ENCODE peak calls at places on chromosome 5, in seven cellular contexts. One of them, this sample, is unnamed. For H3K4me1, the result is how much of the 10 kb centered on the place peaks cover.

GRCh38 chr5:10453564-10453963 is 11.9 kb downstream of the ROPN1L start:
- DNase-seq in hepatocyte: no peak
- DNase-seq in Peyer's patch: no peak
- DNase-seq in uterus: no peak
- DNase-seq in left ventricle myocardium inferior: no peak
- DNase-seq in CD4-positive, alpha-beta memory T cell: no peak
- DNase-seq in CD4-positive, CD25-positive, alpha-beta regulatory T cell: no peak
- DNase-seq in this sample: no peak

GRCh38 chr5:75601996-75602395 is 9.3 kb upstream of the ANKDD1B start:
- DNase-seq in hepatocyte: no peak
- DNase-seq in Peyer's patch: no peak
- DNase-seq in uterus: no peak
- DNase-seq in left ventricle myocardium inferior: no peak
- DNase-seq in CD4-positive, alpha-beta memory T cell: no peak
- DNase-seq in CD4-positive, CD25-positive, alpha-beta regulatory T cell: no peak
- DNase-seq in this sample: no peak

GRCh38 chr5:73454379-73455036 is 5.9 kb upstream of the FOXD1 start:
- DNase-seq in hepatocyte: peak
- DNase-seq in Peyer's patch: no peak
- DNase-seq in uterus: no peak
- DNase-seq in left ventricle myocardium inferior: no peak
- DNase-seq in CD4-positive, alpha-beta memory T cell: peak
- DNase-seq in CD4-positive, CD25-positive, alpha-beta regulatory T cell: peak
- DNase-seq in this sample: peak

GRCh38 chr5:102961671-102962070 is 158.3 kb downstream of the GIN1 start:
- DNase-seq in hepatocyte: no peak
- DNase-seq in Peyer's patch: no peak
- DNase-seq in uterus: no peak
- DNase-seq in left ventricle myocardium inferior: no peak
- DNase-seq in CD4-positive, alpha-beta memory T cell: no peak
- DNase-seq in CD4-positive, CD25-positive, alpha-beta regulatory T cell: no peak
- DNase-seq in this sample: no peak

GRCh38 chr5:150404121-150404990 is 8.4 kb downstream of the CD74 start:
- DNase-seq in hepatocyte: no peak
- DNase-seq in Peyer's patch: no peak
- DNase-seq in uterus: no peak
- DNase-seq in left ventricle myocardium inferior: no peak
- DNase-seq in CD4-positive, alpha-beta memory T cell: no peak
- DNase-seq in CD4-positive, CD25-positive, alpha-beta regulatory T cell: no peak
- DNase-seq in this sample: no peak

GRCh38 chr5:96516631-96517071 is 83.6 kb upstream of the PCSK1 start:
- DNase-seq in hepatocyte: no peak
- DNase-seq in Peyer's patch: no peak
- DNase-seq in uterus: no peak
- DNase-seq in left ventricle myocardium inferior: no peak
- DNase-seq in CD4-positive, alpha-beta memory T cell: no peak
- DNase-seq in CD4-positive, CD25-positive, alpha-beta regulatory T cell: no peak
- DNase-seq in this sample: no peak

GRCh38 chr5:56941981-56942380 is 9.9 kb downstream of the MIER3 start:
- DNase-seq in hepatocyte: no peak
- DNase-seq in Peyer's patch: no peak
- DNase-seq in uterus: no peak
- DNase-seq in left ventricle myocardium inferior: no peak
- DNase-seq in CD4-positive, alpha-beta memory T cell: no peak
- DNase-seq in CD4-positive, CD25-positive, alpha-beta regulatory T cell: no peak
- DNase-seq in this sample: no peak

GRCh38 chr5:157670662-157671591 is at the start of gene C5orf52:
- DNase-seq in hepatocyte: peak
- DNase-seq in Peyer's patch: peak
- DNase-seq in uterus: peak
- DNase-seq in left ventricle myocardium inferior: peak
- DNase-seq in CD4-positive, alpha-beta memory T cell: peak
- DNase-seq in CD4-positive, CD25-positive, alpha-beta regulatory T cell: no peak
- DNase-seq in this sample: peak

GRCh38 chr5:56815657-56816545 is 552 bp downstream of the MAP3K1 start:
- DNase-seq in hepatocyte: peak
- DNase-seq in Peyer's patch: peak
- DNase-seq in uterus: peak
- DNase-seq in left ventricle myocardium inferior: no peak
- DNase-seq in CD4-positive, alpha-beta memory T cell: peak
- DNase-seq in CD4-positive, CD25-positive, alpha-beta regulatory T cell: peak
- DNase-seq in this sample: peak

GRCh38 chr5:66985394-66985793 is 211.2 kb downstream of the CD180 start:
- DNase-seq in hepatocyte: no peak
- DNase-seq in Peyer's patch: no peak
- DNase-seq in uterus: no peak
- DNase-seq in left ventricle myocardium inferior: no peak
- DNase-seq in CD4-positive, alpha-beta memory T cell: no peak
- DNase-seq in CD4-positive, CD25-positive, alpha-beta regulatory T cell: no peak
- DNase-seq in this sample: no peak

GRCh38 chr5:56480305-56481146 is 247.4 kb upstream of the ANKRD55 start:
- DNase-seq in hepatocyte: peak
- DNase-seq in Peyer's patch: peak
- DNase-seq in uterus: peak
- DNase-seq in left ventricle myocardium inferior: peak
- DNase-seq in CD4-positive, alpha-beta memory T cell: no peak
- DNase-seq in CD4-positive, CD25-positive, alpha-beta regulatory T cell: peak
- DNase-seq in this sample: peak

GRCh38 chr5:61991426-61991825 is 314.6 kb upstream of the KIF2A start:
- DNase-seq in hepatocyte: no peak
- DNase-seq in Peyer's patch: no peak
- DNase-seq in uterus: no peak
- DNase-seq in left ventricle myocardium inferior: no peak
- DNase-seq in CD4-positive, alpha-beta memory T cell: no peak
- DNase-seq in CD4-positive, CD25-positive, alpha-beta regulatory T cell: no peak
- DNase-seq in this sample: no peak

GRCh38 chr5:181261320-181262085 is 560 bp upstream of the TRIM52 start:
- DNase-seq in hepatocyte: peak
- DNase-seq in Peyer's patch: peak
- DNase-seq in uterus: peak
- DNase-seq in left ventricle myocardium inferior: peak
- DNase-seq in CD4-positive, alpha-beta memory T cell: peak
- DNase-seq in CD4-positive, CD25-positive, alpha-beta regulatory T cell: peak
- DNase-seq in this sample: peak

GRCh38 chr5:171577042-171577441 is 157.6 kb downstream of the FGF18 start:
- DNase-seq in hepatocyte: no peak
- DNase-seq in Peyer's patch: no peak
- DNase-seq in uterus: no peak
- DNase-seq in left ventricle myocardium inferior: no peak
- DNase-seq in CD4-positive, alpha-beta memory T cell: no peak
- DNase-seq in CD4-positive, CD25-positive, alpha-beta regulatory T cell: no peak
- DNase-seq in this sample: no peak

GRCh38 chr5:31237159-31237558 is 43.7 kb downstream of the CDH6 start:
- DNase-seq in hepatocyte: no peak
- DNase-seq in Peyer's patch: no peak
- DNase-seq in uterus: no peak
- DNase-seq in left ventricle myocardium inferior: no peak
- DNase-seq in CD4-positive, alpha-beta memory T cell: no peak
- DNase-seq in CD4-positive, CD25-positive, alpha-beta regulatory T cell: no peak
- DNase-seq in this sample: no peak

GRCh38 chr5:76380346-76381074 is 22.6 kb upstream of the IQGAP2 start:
- DNase-seq in hepatocyte: no peak
- DNase-seq in Peyer's patch: no peak
- DNase-seq in uterus: no peak
- DNase-seq in left ventricle myocardium inferior: no peak
- DNase-seq in CD4-positive, alpha-beta memory T cell: no peak
- DNase-seq in CD4-positive, CD25-positive, alpha-beta regulatory T cell: no peak
- DNase-seq in this sample: no peak

GRCh38 chr5:44833249-44833648 is 24.5 kb downstream of the MRPS30 start:
- DNase-seq in hepatocyte: no peak
- DNase-seq in Peyer's patch: no peak
- DNase-seq in uterus: no peak
- DNase-seq in left ventricle myocardium inferior: no peak
- DNase-seq in CD4-positive, alpha-beta memory T cell: no peak
- DNase-seq in CD4-positive, CD25-positive, alpha-beta regulatory T cell: no peak
- DNase-seq in this sample: no peak

GRCh38 chr5:17918373-17919104 is 284.3 kb downstream of the TAF11L14 start:
- DNase-seq in hepatocyte: no peak
- DNase-seq in Peyer's patch: no peak
- DNase-seq in uterus: no peak
- DNase-seq in left ventricle myocardium inferior: no peak
- DNase-seq in CD4-positive, alpha-beta memory T cell: no peak
- DNase-seq in CD4-positive, CD25-positive, alpha-beta regulatory T cell: no peak
- DNase-seq in this sample: no peak

GRCh38 chr5:130400091-130400490 is 495.8 kb downstream of the CHSY3 start:
- DNase-seq in hepatocyte: peak
- DNase-seq in Peyer's patch: no peak
- DNase-seq in uterus: no peak
- DNase-seq in left ventricle myocardium inferior: no peak
- DNase-seq in CD4-positive, alpha-beta memory T cell: no peak
- DNase-seq in CD4-positive, CD25-positive, alpha-beta regulatory T cell: no peak
- DNase-seq in this sample: no peak

GRCh38 chr5:111699976-111700375 is 57.0 kb downstream of the NREP start:
- DNase-seq in hepatocyte: no peak
- DNase-seq in Peyer's patch: no peak
- DNase-seq in uterus: no peak
- DNase-seq in left ventricle myocardium inferior: no peak
- DNase-seq in CD4-positive, alpha-beta memory T cell: no peak
- DNase-seq in CD4-positive, CD25-positive, alpha-beta regulatory T cell: no peak
- DNase-seq in this sample: peak

GRCh38 chr5:4083591-4084337 is 488.1 kb downstream of the IRX1 start:
- DNase-seq in hepatocyte: no peak
- DNase-seq in Peyer's patch: no peak
- DNase-seq in uterus: no peak
- DNase-seq in left ventricle myocardium inferior: no peak
- DNase-seq in CD4-positive, alpha-beta memory T cell: no peak
- DNase-seq in CD4-positive, CD25-positive, alpha-beta regulatory T cell: no peak
- DNase-seq in this sample: no peak

GRCh38 chr5:95900383-95900958 is 61.2 kb downstream of the ELL2 start:
- DNase-seq in hepatocyte: peak
- DNase-seq in Peyer's patch: no peak
- DNase-seq in uterus: no peak
- DNase-seq in left ventricle myocardium inferior: no peak
- DNase-seq in CD4-positive, alpha-beta memory T cell: no peak
- DNase-seq in CD4-positive, CD25-positive, alpha-beta regulatory T cell: no peak
- DNase-seq in this sample: no peak

GRCh38 chr5:154038241-154038603 is 488 bp downstream of the FAM114A2 start:
- DNase-seq in hepatocyte: peak
- DNase-seq in Peyer's patch: no peak
- DNase-seq in uterus: peak
- DNase-seq in left ventricle myocardium inferior: no peak
- DNase-seq in CD4-positive, alpha-beta memory T cell: peak
- DNase-seq in CD4-positive, CD25-positive, alpha-beta regulatory T cell: peak
- DNase-seq in this sample: peak

DNA sequence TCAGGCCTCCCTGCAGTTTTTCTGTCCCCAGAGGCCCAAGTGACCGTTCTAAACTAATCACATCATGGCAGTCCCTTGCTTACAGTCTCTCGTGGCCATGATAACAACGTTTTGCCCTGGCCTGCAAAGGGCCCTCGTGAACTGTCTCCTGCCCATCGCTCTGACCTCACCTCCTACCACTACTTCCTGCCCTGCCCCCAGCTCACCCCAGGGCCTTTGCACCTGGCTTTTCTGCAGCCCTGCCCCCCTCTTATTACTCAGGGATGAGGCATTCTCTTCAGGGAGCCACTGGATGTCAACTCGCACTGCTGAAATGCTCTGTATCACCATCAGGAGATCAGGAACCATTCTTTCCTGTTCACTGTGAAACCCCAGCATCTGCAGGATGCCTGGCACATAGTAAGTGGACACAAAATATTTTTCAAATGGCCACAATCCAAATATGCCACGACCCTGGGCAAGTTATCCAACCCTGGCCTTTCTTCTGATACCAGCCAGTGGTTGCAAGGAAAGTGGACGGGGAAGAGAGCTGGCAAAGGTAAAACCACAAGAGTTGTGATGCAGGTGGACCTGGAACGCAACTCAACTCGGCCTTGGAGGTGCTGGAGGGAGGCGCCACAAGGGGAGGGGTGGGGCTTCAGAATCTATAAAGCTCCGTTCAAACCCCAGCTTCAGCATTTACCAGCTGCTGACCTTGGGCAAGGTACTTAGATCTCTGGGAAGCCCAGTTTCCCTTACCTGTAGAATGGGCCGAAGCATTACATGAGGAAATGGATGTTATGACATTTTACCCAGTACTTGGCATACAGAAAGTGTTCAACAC is 1.7 kb downstream of the SNCB start:
- DNase-seq in hepatocyte: no peak
- DNase-seq in Peyer's patch: no peak
- DNase-seq in uterus: no peak
- DNase-seq in left ventricle myocardium inferior: no peak
- DNase-seq in CD4-positive, alpha-beta memory T cell: no peak
- DNase-seq in CD4-positive, CD25-positive, alpha-beta regulatory T cell: no peak
- DNase-seq in this sample: no peak
- H3K4me1 ChIP-seq in hepatocyte: under half
- H3K4me1 ChIP-seq in Peyer's patch: under half
- H3K4me1 ChIP-seq in uterus: under half
- H3K4me1 ChIP-seq in left ventricle myocardium inferior: under half
- H3K4me1 ChIP-seq in CD4-positive, alpha-beta memory T cell: under half
- H3K4me1 ChIP-seq in CD4-positive, CD25-positive, alpha-beta regulatory T cell: under half
- H3K4me1 ChIP-seq in this sample: under half

GRCh38 chr5:81486711-81487110 is 92.8 kb upstream of the ACOT12 start:
- DNase-seq in hepatocyte: no peak
- DNase-seq in Peyer's patch: no peak
- DNase-seq in uterus: no peak
- DNase-seq in left ventricle myocardium inferior: no peak
- DNase-seq in CD4-positive, alpha-beta memory T cell: no peak
- DNase-seq in CD4-positive, CD25-positive, alpha-beta regulatory T cell: no peak
- DNase-seq in this sample: no peak
- H3K4me1 ChIP-seq in hepatocyte: under half
- H3K4me1 ChIP-seq in Peyer's patch: under half
- H3K4me1 ChIP-seq in uterus: under half
- H3K4me1 ChIP-seq in left ventricle myocardium inferior: under half
- H3K4me1 ChIP-seq in CD4-positive, alpha-beta memory T cell: under half
- H3K4me1 ChIP-seq in CD4-positive, CD25-positive, alpha-beta regulatory T cell: under half
- H3K4me1 ChIP-seq in this sample: under half

GRCh38 chr5:170223349-170223748 is 9.4 kb upstream of the C5orf58 start:
- DNase-seq in hepatocyte: no peak
- DNase-seq in Peyer's patch: no peak
- DNase-seq in uterus: no peak
- DNase-seq in left ventricle myocardium inferior: no peak
- DNase-seq in CD4-positive, alpha-beta memory T cell: no peak
- DNase-seq in CD4-positive, CD25-positive, alpha-beta regulatory T cell: no peak
- DNase-seq in this sample: no peak
- H3K4me1 ChIP-seq in hepatocyte: under half
- H3K4me1 ChIP-seq in Peyer's patch: under half
- H3K4me1 ChIP-seq in uterus: under half
- H3K4me1 ChIP-seq in left ventricle myocardium inferior: under half
- H3K4me1 ChIP-seq in CD4-positive, alpha-beta memory T cell: under half
- H3K4me1 ChIP-seq in CD4-positive, CD25-positive, alpha-beta regulatory T cell: under half
- H3K4me1 ChIP-seq in this sample: under half

GRCh38 chr5:140014751-140015150 is 28.3 kb downstream of the NRG2 start:
- DNase-seq in hepatocyte: no peak
- DNase-seq in Peyer's patch: no peak
- DNase-seq in uterus: no peak
- DNase-seq in left ventricle myocardium inferior: no peak
- DNase-seq in CD4-positive, alpha-beta memory T cell: no peak
- DNase-seq in CD4-positive, CD25-positive, alpha-beta regulatory T cell: no peak
- DNase-seq in this sample: no peak

GRCh38 chr5:140012443-140012842 is 30.7 kb downstream of the NRG2 start:
- DNase-seq in hepatocyte: no peak
- DNase-seq in Peyer's patch: no peak
- DNase-seq in uterus: no peak
- DNase-seq in left ventricle myocardium inferior: no peak
- DNase-seq in CD4-positive, alpha-beta memory T cell: no peak
- DNase-seq in CD4-positive, CD25-positive, alpha-beta regulatory T cell: no peak
- DNase-seq in this sample: no peak

GRCh38 chr5:140010798-140011197 is 32.3 kb downstream of the NRG2 start:
- DNase-seq in hepatocyte: no peak
- DNase-seq in Peyer's patch: no peak
- DNase-seq in uterus: no peak
- DNase-seq in left ventricle myocardium inferior: no peak
- DNase-seq in CD4-positive, alpha-beta memory T cell: no peak
- DNase-seq in CD4-positive, CD25-positive, alpha-beta regulatory T cell: no peak
- DNase-seq in this sample: no peak

GRCh38 chr5:140013536-140013935 is 29.6 kb downstream of the NRG2 start:
- DNase-seq in hepatocyte: no peak
- DNase-seq in Peyer's patch: no peak
- DNase-seq in uterus: no peak
- DNase-seq in left ventricle myocardium inferior: no peak
- DNase-seq in CD4-positive, alpha-beta memory T cell: no peak
- DNase-seq in CD4-positive, CD25-positive, alpha-beta regulatory T cell: no peak
- DNase-seq in this sample: no peak

GRCh38 chr5:140011297-140011802 is 31.7 kb downstream of the NRG2 start:
- DNase-seq in hepatocyte: peak
- DNase-seq in Peyer's patch: no peak
- DNase-seq in uterus: no peak
- DNase-seq in left ventricle myocardium inferior: peak
- DNase-seq in CD4-positive, alpha-beta memory T cell: no peak
- DNase-seq in CD4-positive, CD25-positive, alpha-beta regulatory T cell: no peak
- DNase-seq in this sample: no peak
- H3K4me1 ChIP-seq in hepatocyte: under half
- H3K4me1 ChIP-seq in Peyer's patch: under half
- H3K4me1 ChIP-seq in uterus: under half
- H3K4me1 ChIP-seq in left ventricle myocardium inferior: under half
- H3K4me1 ChIP-seq in CD4-positive, alpha-beta memory T cell: under half
- H3K4me1 ChIP-seq in CD4-positive, CD25-positive, alpha-beta regulatory T cell: under half
- H3K4me1 ChIP-seq in this sample: under half

This sample was measured in transverse colon.